ENCODE peak calls at places on chromosomes 5 and 9, in four cellular contexts. J is heart left ventricle, C is stomach, W is retinal pigment epithelial cell. B is an unnamed sample.

GRCh38 chr9:92650296-92650695 is 19.6 kb downstream of the IPPK start:
- DNase-seq in J (no peak), C (no peak), W (no peak), B (no peak)

GRCh38 chr5:62082370-62082778 is 223.6 kb upstream of the KIF2A start:
- DNase-seq in J (no peak), C (no peak), W (peak; percentile 93), B (peak; percentile 74)

GRCh38 chr5:15598294-15598902 is 98.4 kb downstream of the FBXL7 start:
- DNase-seq in J (no peak), C (no peak), W (no peak), B (peak; percentile 30)

GRCh38 chr5:76958976-76959767 is 6.3 kb downstream of the CRHBP start:
- DNase-seq in J (no peak), C (no peak), W (peak; percentile 70), B (peak; percentile 52)

GRCh38 chr9:96858670-96859069 is 4.4 kb upstream of the ZNF782 start:
- DNase-seq in J (no peak), C (no peak), W (no peak), B (peak; percentile 13)

GRCh38 chr9:133103183-133103986 is 17.7 kb downstream of the RALGDS start:
- DNase-seq in J (peak; percentile 65), C (peak; percentile 78), W (no peak), B (peak; percentile 24)

GRCh38 chr5:74085186-74085585 is 459.2 kb downstream of the ARHGEF28 start:
- DNase-seq in J (no peak), C (no peak), W (no peak), B (no peak)

GRCh38 chr9:93259490-93260289 is 75.8 kb downstream of the WNK2 start:
- DNase-seq in J (no peak), C (peak; percentile 22), W (no peak), B (no peak)

GRCh38 chr9:128392302-128393152 is 21.4 kb downstream of the URM1 start:
- DNase-seq in J (no peak), C (no peak), W (no peak), B (no peak)

GRCh38 chr5:111394580-111394979 is 117.8 kb downstream of the STARD4 start:
- DNase-seq in J (no peak), C (no peak), W (no peak), B (peak; percentile 80)

GRCh38 chr9:93636172-93636661 is 59.8 kb downstream of the PHF2 start:
- DNase-seq in J (no peak), C (no peak), W (no peak), B (no peak)

GRCh38 chr9:134571326-134571871 is 70.2 kb upstream of the COL5A1 start:
- DNase-seq in J (no peak), C (peak; percentile 3), W (no peak), B (no peak)

GRCh38 chr5:41754857-41755256 is 115.4 kb downstream of the OXCT1 start:
- DNase-seq in J (no peak), C (no peak), W (no peak), B (no peak)

GRCh38 chr9:70884276-70884675 is 237.1 kb downstream of the TRPM3 start:
- DNase-seq in J (no peak), C (no peak), W (no peak), B (no peak)

GRCh38 chr5:116370886-116371285 is 203.7 kb downstream of the SEMA6A start:
- DNase-seq in J (no peak), C (no peak), W (no peak), B (peak; percentile 64)

GRCh38 chr5:134215757-134216156 is 10.1 kb downstream of the PPP2CA start:
- DNase-seq in J (no peak), C (no peak), W (no peak), B (no peak)

GRCh38 chr9:75265525-75265972 is 177.2 kb downstream of the OSTF1 start:
- DNase-seq in J (peak; percentile 8), C (peak; percentile 38), W (peak; percentile 4), B (peak; percentile 56)

GRCh38 chr5:65480306-65480865 is 1.3 kb downstream of the ADAMTS6 start:
- DNase-seq in J (peak; percentile 75), C (peak; percentile 72), W (peak; percentile 71), B (peak; percentile 65)

GRCh38 chr5:54254482-54255198 is 55.7 kb downstream of the ARL15 start:
- DNase-seq in J (peak; percentile 31), C (no peak), W (no peak), B (peak; percentile 11)

GRCh38 chr5:100430268-100430900 is 104.8 kb upstream of the FAM174A start:
- DNase-seq in J (peak; percentile 25), C (peak; percentile 35), W (no peak), B (peak; percentile 61)

GRCh38 chr5:127333463-127333862 is 42.9 kb downstream of the MEGF10 start:
- DNase-seq in J (no peak), C (no peak), W (no peak), B (no peak)

GRCh38 chr5:1029270-1029944 is 20.8 kb downstream of the NKD2 start:
- DNase-seq in J (no peak), C (no peak), W (no peak), B (no peak)

GRCh38 chr5:65020492-65020891 is 251.8 kb downstream of the CWC27 start:
- DNase-seq in J (no peak), C (no peak), W (no peak), B (no peak)

GRCh38 chr5:68458416-68458815 is 242.9 kb downstream of the PIK3R1 start:
- DNase-seq in J (no peak), C (no peak), W (no peak), B (no peak)

GRCh38 chr5:36870399-36871040 is 6.0 kb upstream of the NIPBL start:
- DNase-seq in J (no peak), C (no peak), W (no peak), B (peak; percentile 79)

GRCh38 chr9:68704498-68704803 is 589 bp upstream of the PIP5K1B start:
- DNase-seq in J (no peak), C (no peak), W (no peak), B (no peak)

GRCh38 chr5:76363385-76364261 is 39.5 kb upstream of the IQGAP2 start:
- DNase-seq in J (no peak), C (peak; percentile 74), W (no peak), B (peak; percentile 68)

GRCh38 chr5:107466233-107466769 is 204.4 kb downstream of the EFNA5 start:
- DNase-seq in J (no peak), C (no peak), W (peak; percentile 92), B (peak; percentile 99)

GRCh38 chr5:56164371-56164770 is 68.8 kb downstream of the ANKRD55 start:
- DNase-seq in J (no peak), C (no peak), W (no peak), B (no peak)

GRCh38 chr5:103232393-103232999 is 26.1 kb upstream of the MACIR start:
- DNase-seq in J (no peak), C (no peak), W (no peak), B (peak; percentile 60)

GRCh38 chr5:72508241-72509170 is 1.3 kb upstream of the ZNF366 start:
- DNase-seq in J (no peak), C (no peak), W (no peak), B (no peak)

GRCh38 chr5:176611435-176611834 is 1.5 kb upstream of the GPRIN1 start:
- DNase-seq in J (peak; percentile 74), C (peak; percentile 71), W (peak; percentile 39), B (peak; percentile 88)

GRCh38 chr5:87151547-87151946 is 116.1 kb upstream of the RASA1 start:
- DNase-seq in J (no peak), C (no peak), W (peak; percentile 16), B (peak; percentile 69)

GRCh38 chr5:59813761-59814562 is 79.6 kb downstream of the PDE4D start:
- DNase-seq in J (no peak), C (no peak), W (peak; percentile 28), B (peak; percentile 79)

DNA sequence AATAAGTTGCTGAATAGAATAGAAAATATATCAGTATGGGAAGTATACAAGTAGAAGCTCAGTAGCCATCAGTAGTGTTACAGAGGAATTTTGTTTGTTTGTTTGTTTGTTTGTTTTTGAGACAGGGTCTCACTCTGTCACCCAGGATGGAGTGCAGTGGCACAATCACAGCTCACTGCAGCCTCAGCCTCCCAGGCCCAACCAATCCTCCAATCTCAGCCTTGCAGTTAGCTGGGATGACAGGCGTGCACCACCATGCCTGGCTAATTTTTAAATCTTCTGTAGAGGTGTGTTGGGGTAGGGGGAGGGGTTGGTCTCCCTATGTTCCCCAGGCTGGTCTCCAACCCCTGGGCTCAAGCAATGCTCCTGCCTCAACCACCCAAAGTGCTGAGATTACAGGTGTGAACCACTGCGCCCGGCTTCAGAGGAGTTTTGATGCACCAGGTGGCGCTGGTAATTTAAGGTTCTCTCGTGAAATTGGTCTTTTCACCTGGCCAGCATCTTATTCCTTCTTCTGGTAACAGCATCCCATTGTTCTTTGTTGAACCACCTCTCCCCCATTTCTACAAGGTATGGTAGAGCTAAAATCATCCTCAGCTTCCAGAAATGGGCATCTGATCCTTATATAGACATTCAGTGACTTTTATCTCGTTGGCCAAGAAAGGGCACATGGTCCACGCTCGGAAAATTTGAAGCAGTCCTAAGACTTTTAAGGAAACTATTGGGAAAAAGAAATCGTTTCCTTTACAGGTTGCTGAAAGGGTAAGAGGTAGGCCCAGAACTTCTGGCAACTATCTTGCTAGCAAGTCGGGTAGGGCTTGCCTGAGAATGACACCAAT is 157.1 kb downstream of the ARRDC3 start:
- DNase-seq in J (no peak), C (peak; percentile 64), W (no peak), B (peak; percentile 68)
- TF ChIP-seq CTCF in J (peak; percentile 9), C (peak; percentile 10), W (peak; percentile 46), B (peak; percentile 63)

DNA sequence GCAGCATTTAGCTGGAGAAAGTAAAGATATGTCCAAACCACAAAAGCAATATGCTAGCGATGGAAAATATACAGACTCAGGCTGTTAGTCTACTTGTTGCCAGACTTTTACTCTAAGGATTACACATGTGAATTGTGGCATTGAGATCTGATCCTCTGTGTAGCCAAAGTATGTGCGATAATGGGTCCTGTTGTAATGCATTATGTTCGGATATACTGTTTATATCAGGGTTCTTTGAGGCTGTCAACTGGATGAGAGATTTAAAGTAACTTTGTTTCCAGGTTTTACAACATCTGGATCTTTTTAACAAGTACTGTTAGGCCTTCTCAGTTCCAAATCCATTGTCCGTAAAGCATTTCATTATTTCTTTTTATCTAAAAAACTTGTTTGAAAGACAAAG is 69.0 kb downstream of the HACD4 start:
- DNase-seq in J (no peak), C (no peak), W (no peak), B (no peak)
- H3K4me3 ChIP-seq in J (no peak overlapping the region), C (no peak overlapping the region), W (no peak overlapping the region), B (no peak overlapping the region)

GRCh38 chr9:78365979-78366697 is 69.2 kb downstream of the PSAT1 start:
- DNase-seq in J (no peak), C (no peak), W (no peak), B (peak; percentile 19)
- TF ChIP-seq CTCF in J (peak; percentile 28), C (peak; percentile 64), W (peak; percentile 74), B (peak; percentile 61)

DNA sequence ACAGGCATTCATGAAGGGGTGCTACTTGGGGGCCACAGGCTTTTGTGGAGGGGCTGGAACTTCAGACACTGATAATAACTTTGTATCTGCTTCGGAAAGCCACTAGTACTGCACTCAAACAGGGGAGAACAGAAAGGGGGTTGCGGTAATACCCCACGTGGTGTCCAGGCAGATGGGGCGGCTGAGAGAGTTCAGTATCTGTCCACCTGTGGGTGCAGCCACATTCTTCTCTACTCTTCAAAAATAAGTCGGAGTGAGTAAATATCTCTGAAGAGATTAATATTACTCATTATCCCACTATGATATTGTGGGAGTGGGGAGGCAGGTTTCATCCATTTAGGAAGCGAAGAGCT is 102.1 kb upstream of the SSBP2 start:
- DNase-seq in J (no peak), C (no peak), W (no peak), B (no peak)
- H3K4me3 ChIP-seq in J (peak overlapping the region; percentile 60), C (peak overlapping the region; percentile 52), W (no peak overlapping the region), B (no peak overlapping the region)

GRCh38 chr5:95549030-95549429 is 5.7 kb downstream of the SKIC3 start:
- DNase-seq in J (no peak), C (no peak), W (no peak), B (no peak)

GRCh38 chr5:95555553-95555952 is 652 bp downstream of the ARSK start:
- DNase-seq in J (no peak), C (no peak), W (peak; percentile 8), B (no peak)

GRCh38 chr5:95554331-95554646 is 488 bp downstream of the SKIC3 start:
- DNase-seq in J (no peak), C (no peak), W (peak; percentile 10), B (no peak)

GRCh38 chr5:95554647-95555548 is at the start of the genes ARSK and SKIC3:
- DNase-seq in J (peak; percentile 93), C (peak; percentile 96), W (peak; percentile 99), B (peak; percentile 99)
- TF ChIP-seq CTCF in J (peak; percentile 40), C (no peak), W (peak; percentile 35), B (peak; percentile 44)

B was measured in epithelial cell of esophagus.